ENCODE peak calls at places on chromosomes 6 and 20, in four cellular contexts. W is MM.1S, R is GM23248, V is HCT116. B is an unnamed sample.

GRCh38 chr6:70134542-70134941 is 168.3 kb downstream of the COL9A1 start:
- DNase-seq in W (no peak), R (no peak), V (no peak), B (no peak)

GRCh38 chr6:139270249-139270648 is 21.5 kb downstream of the TXLNB start:
- DNase-seq in W (no peak), R (no peak), V (no peak), B (no peak)

GRCh38 chr20:8330785-8331699 is 199.0 kb downstream of the PLCB1 start:
- DNase-seq in W (no peak), R (no peak), V (no peak), B (no peak)

GRCh38 chr20:54772931-54773642 is 297.7 kb downstream of the DOK5 start:
- DNase-seq in W (no peak), R (no peak), V (no peak), B (no peak)

GRCh38 chr6:73579851-73580246 is 59.0 kb upstream of the EEF1A1 start:
- DNase-seq in W (peak; percentile 12), R (peak; percentile 92), V (peak; percentile 62), B (peak; percentile 92)

GRCh38 chr20:51573576-51574243 is 31.2 kb upstream of the NFATC2 start:
- DNase-seq in W (no peak), R (peak; percentile 58), V (no peak), B (no peak)

GRCh38 chr6:134052776-134053120 is 324 bp upstream of the SLC2A12 start:
- DNase-seq in W (no peak), R (no peak), V (no peak), B (no peak)

GRCh38 chr6:163423696-163424095 is 9.2 kb downstream of the QKI start:
- DNase-seq in W (no peak), R (peak; percentile 47), V (no peak), B (no peak)

GRCh38 chr20:10511507-10512231 is 76.6 kb downstream of the SLX4IP start:
- DNase-seq in W (peak; percentile 90), R (peak; percentile 97), V (peak; percentile 87), B (peak; percentile 60)

GRCh38 chr6:30364591-30364990 is 19.6 kb downstream of the RPP21 start:
- DNase-seq in W (no peak), R (no peak), V (no peak), B (peak; percentile 58)

GRCh38 chr6:30555428-30556005 is 772 bp downstream of the GNL1 start:
- DNase-seq in W (no peak), R (peak; percentile 74), V (no peak), B (peak; percentile 71)

GRCh38 chr6:108118791-108119211 is 44.3 kb upstream of the OSTM1 start:
- DNase-seq in W (no peak), R (peak; percentile 39), V (no peak), B (no peak)

DNA sequence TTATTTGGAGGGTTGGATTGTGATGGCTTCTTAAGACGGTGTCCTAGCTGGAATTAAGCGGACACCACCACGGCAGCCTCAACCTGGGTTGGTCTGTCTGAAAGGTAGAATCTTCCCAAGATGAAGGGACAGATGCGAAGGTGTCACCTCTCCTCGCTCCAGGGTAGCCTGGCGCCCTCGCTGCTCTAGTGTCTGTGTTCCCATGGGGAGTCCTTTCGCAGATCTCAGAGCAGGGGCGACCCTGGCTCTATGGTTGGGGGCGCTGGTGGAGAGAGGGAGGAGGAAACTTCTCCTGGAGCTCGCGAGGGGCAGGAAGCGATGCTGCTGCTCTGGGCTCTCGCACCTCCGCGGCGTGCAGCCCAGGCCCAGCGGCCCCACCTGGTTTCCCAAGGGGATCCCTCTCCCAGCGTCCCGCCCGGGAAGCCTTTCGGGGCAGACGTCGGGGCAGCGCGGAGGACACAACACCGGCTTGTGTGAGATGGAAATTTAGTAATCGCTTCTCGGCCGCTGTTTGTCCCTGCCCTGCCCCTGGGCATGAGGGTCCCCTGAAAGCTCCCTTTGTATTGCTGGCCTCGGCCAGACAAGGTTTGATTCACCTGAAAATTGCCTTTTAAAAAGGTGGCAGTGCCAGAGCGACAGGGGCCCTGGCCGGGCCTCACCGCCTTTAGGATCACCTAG is 1.8 kb downstream of the RSPO3 start:
- DNase-seq in W (no peak), R (no peak), V (no peak), B (peak; percentile 49)
- TF ChIP-seq EZH2phosphoT487 in W (no peak), R (no peak), V (no peak), B (no peak)

GRCh38 chr20:3352203-3352602 is 55.3 kb downstream of the DNAAF9 start:
- DNase-seq in W (no peak), R (no peak), V (no peak), B (no peak)

GRCh38 chr20:3354247-3354646 is 53.2 kb downstream of the DNAAF9 start:
- DNase-seq in W (no peak), R (no peak), V (no peak), B (no peak)

GRCh38 chr20:3349786-3350185 is 57.7 kb downstream of the DNAAF9 start:
- DNase-seq in W (no peak), R (no peak), V (no peak), B (no peak)

GRCh38 chr20:3350412-3350811 is 57.1 kb downstream of the DNAAF9 start:
- DNase-seq in W (no peak), R (no peak), V (no peak), B (no peak)

GRCh38 chr20:3353646-3354045 is 53.8 kb downstream of the DNAAF9 start:
- DNase-seq in W (no peak), R (no peak), V (no peak), B (no peak)
- TF ChIP-seq EZH2phosphoT487 in W (no peak), R (no peak), V (no peak), B (no peak)

GRCh38 chr20:4062721-4063606 is 47.6 kb upstream of the RNF24 start:
- DNase-seq in W (no peak), R (no peak), V (no peak), B (no peak)

GRCh38 chr20:4060856-4061440 is 45.6 kb upstream of the RNF24 start:
- DNase-seq in W (no peak), R (no peak), V (no peak), B (no peak)

GRCh38 chr20:4060054-4060795 is 44.9 kb upstream of the RNF24 start:
- DNase-seq in W (no peak), R (no peak), V (no peak), B (no peak)

GRCh38 chr20:4063631-4064030 is 48.3 kb upstream of the RNF24 start:
- DNase-seq in W (no peak), R (peak; percentile 45), V (no peak), B (peak; percentile 48)

DNA sequence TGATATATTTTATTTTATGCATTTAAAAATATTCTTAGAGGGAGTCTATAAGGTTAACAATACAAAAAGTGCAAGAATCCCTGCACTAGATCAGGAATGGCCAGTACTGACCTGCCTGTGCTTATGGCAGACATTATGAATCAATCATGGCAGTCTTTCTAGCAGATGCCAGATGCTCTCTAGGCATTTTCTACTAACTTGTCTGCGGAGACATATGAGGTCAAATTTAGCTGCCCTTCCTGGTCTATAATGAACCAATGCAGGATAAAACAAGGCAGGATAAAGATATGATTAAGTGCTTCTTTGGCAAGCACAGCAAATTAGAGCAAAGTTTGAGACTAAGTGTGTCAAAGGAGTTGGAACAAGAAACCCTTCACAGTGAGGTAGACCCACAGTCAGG is 46.6 kb upstream of the RNF24 start:
- DNase-seq in W (no peak), R (no peak), V (no peak), B (no peak)
- TF ChIP-seq EZH2phosphoT487 in W (no peak), R (no peak), V (no peak), B (no peak)

DNA sequence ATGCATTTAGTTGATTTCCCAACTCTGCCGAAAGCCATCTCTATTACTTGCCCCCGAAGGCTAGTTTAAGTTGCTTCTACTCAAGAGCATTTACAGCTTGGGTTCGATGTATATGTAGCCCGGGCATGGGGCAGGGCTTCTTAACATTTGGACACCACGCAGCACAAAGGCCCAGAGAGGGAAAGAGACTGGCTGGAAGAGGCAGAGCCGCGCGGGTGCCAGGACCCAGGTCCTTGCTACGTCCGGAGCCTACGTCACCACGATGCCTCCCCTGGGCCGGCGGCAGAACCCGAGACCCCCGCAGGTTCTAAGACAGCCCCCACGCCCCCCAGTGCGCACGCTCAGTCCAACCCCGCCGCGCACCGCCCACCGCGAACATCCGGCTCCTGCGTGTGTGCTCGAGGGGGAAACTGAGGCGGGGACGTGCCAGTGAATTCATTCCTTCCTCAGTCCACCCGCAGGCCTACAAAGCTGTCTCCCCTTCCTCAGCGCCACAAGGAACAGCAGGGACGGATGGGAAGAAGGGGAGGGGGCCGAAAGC is 367 bp upstream of the PCIF1 start:
- DNase-seq in W (peak; percentile 39), R (peak; percentile 68), V (peak; percentile 15), B (peak; percentile 77)
- TF ChIP-seq EZH2phosphoT487 in W (no peak), R (no peak), V (no peak), B (no peak)

DNA sequence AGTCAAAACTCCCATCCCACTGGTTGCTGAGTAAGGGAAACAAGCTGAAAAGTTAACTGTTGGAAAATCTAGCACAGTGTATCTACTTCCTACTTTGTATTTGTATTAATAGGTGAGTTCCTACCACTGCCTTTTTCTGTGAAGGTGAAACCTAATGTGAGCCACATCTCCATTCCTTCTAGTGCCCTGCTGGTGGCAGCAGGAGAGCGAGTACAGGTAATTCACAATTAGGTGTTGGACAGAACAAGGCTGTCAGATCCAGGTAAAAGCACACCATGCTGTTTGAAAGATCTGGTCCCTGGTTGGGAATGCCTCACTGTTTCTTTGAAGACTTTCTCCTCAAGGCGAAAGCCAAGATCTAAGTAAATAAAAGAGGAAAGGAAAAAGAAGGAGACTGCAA is 528.4 kb downstream of the PKHD1 start:
- DNase-seq in W (no peak), R (no peak), V (no peak), B (peak; percentile 44)
- TF ChIP-seq EZH2phosphoT487 in W (no peak), R (no peak), V (no peak), B (no peak)

B was measured in GM23338.